ENCODE peak calls at places on chromosome 21, in nine cellular contexts. G is cardiac muscle cell; Q is transverse colon; W is Peyer's patch; L is activated CD8-positive, alpha-beta memory T cell treated with anti-CD3 and anti-CD28 coated beads for 24 hours; E is brain microvascular endothelial cell; J is Panc1; F is T-helper 1 cell; O is Right ventricle myocardium superior. Z is an unnamed sample.

GRCh38 chr21:43893536-43894205 is 28.6 kb downstream of the AGPAT3 start:
- DNase-seq in G (peak; percentile 15), Q (no peak), W (no peak), L (no peak), E (no peak), J (no peak), F (no peak), O (no peak), Z (peak; percentile 59)

GRCh38 chr21:43894206-43894577 is 29.2 kb downstream of the AGPAT3 start:
- DNase-seq in G (no peak), Q (no peak), W (no peak), L (no peak), E (no peak), J (no peak), F (no peak), O (no peak), Z (no peak)

GRCh38 chr21:42724226-42724920 is 71.0 kb downstream of the PDE9A start:
- DNase-seq in G (peak; percentile 95), Q (peak; percentile 84), W (peak; percentile 82), L (no peak), E (peak; percentile 90), J (no peak), F (no peak), O (no peak), Z (peak; percentile 93)

GRCh38 chr21:37006521-37007291 is at the start of gene RIPPLY3:
- DNase-seq in G (peak; percentile 45), Q (no peak), W (no peak), L (peak; percentile 69), E (no peak), J (no peak), F (no peak), O (no peak), Z (no peak)

GRCh38 chr21:45981641-45982255 is at the start of gene COL6A1:
- DNase-seq in G (peak; percentile 85), Q (peak; percentile 64), W (peak; percentile 63), L (peak; percentile 78), E (no peak), J (no peak), F (peak; percentile 29), O (peak; percentile 82), Z (peak; percentile 68)

GRCh38 chr21:41953249-41953830 is 478 bp downstream of the C2CD2 start:
- DNase-seq in G (no peak), Q (peak; percentile 26), W (no peak), L (peak; percentile 61), E (no peak), J (no peak), F (no peak), O (peak; percentile 50), Z (no peak)

GRCh38 chr21:34511154-34511553 is 856 bp downstream of the KCNE1 start:
- DNase-seq in G (peak; percentile 37), Q (no peak), W (no peak), L (no peak), E (no peak), J (no peak), F (no peak), O (no peak), Z (peak; percentile 52)

GRCh38 chr21:32800056-32800455 is 28.5 kb upstream of the PAXBP1 start:
- DNase-seq in G (no peak), Q (no peak), W (no peak), L (no peak), E (no peak), J (no peak), F (no peak), O (no peak), Z (no peak)

GRCh38 chr21:43771199-43771675 is 4.9 kb downstream of the CSTB start:
- DNase-seq in G (no peak), Q (no peak), W (no peak), L (no peak), E (no peak), J (no peak), F (no peak), O (no peak), Z (no peak)

GRCh38 chr21:26055010-26055409 is 115.6 kb downstream of the APP start:
- DNase-seq in G (no peak), Q (no peak), W (no peak), L (no peak), E (no peak), J (no peak), F (no peak), O (no peak), Z (no peak)

GRCh38 chr21:45076245-45076661 is 1.9 kb downstream of the ADARB1 start:
- DNase-seq in G (no peak), Q (no peak), W (no peak), L (no peak), E (peak; percentile 64), J (no peak), F (no peak), O (no peak), Z (no peak)

Z was measured in fibroblast of mammary gland.